ENCODE peak calls at places on chromosome 14, in four cellular contexts. One of them, this sample, is unnamed.
A peak's percentile ranks its signal among the peaks of the same experiment; 100 is the strongest.

GRCh38 chr14:68285421-68286179 is 466.0 kb downstream of the RAD51B start:
- DNase-seq in RWPE1: no peak
- DNase-seq in endothelial cell of umbilical vein: no peak
- DNase-seq in stomach: no peak
- DNase-seq in this sample: no peak

GRCh38 chr14:28576523-28576922 is 190.1 kb upstream of the FOXG1 start:
- DNase-seq in RWPE1: no peak
- DNase-seq in endothelial cell of umbilical vein: no peak
- DNase-seq in stomach: no peak
- DNase-seq in this sample: no peak

GRCh38 chr14:61601923-61602732 is 93.2 kb upstream of the HIF1A start:
- DNase-seq in RWPE1: no peak
- DNase-seq in endothelial cell of umbilical vein: no peak
- DNase-seq in stomach: no peak
- DNase-seq in this sample: no peak

GRCh38 chr14:36129181-36129580 is 47.3 kb downstream of the PTCSC3 start:
- DNase-seq in RWPE1: peak; percentile 37
- DNase-seq in endothelial cell of umbilical vein: no peak
- DNase-seq in stomach: no peak
- DNase-seq in this sample: no peak

GRCh38 chr14:51929156-51929555 is 60.2 kb upstream of the RTRAF start:
- DNase-seq in RWPE1: no peak
- DNase-seq in endothelial cell of umbilical vein: no peak
- DNase-seq in stomach: no peak
- DNase-seq in this sample: no peak

GRCh38 chr14:94288610-94289465 is 4.2 kb downstream of the SERPINA10 start:
- DNase-seq in RWPE1: no peak
- DNase-seq in endothelial cell of umbilical vein: no peak
- DNase-seq in stomach: no peak
- DNase-seq in this sample: no peak

GRCh38 chr14:26525057-26525456 is 72.8 kb downstream of the NOVA1 start:
- DNase-seq in RWPE1: no peak
- DNase-seq in endothelial cell of umbilical vein: no peak
- DNase-seq in stomach: no peak
- DNase-seq in this sample: no peak

GRCh38 chr14:100110801-100111200 is 45.6 kb downstream of the EVL start:
- DNase-seq in RWPE1: no peak
- DNase-seq in endothelial cell of umbilical vein: no peak
- DNase-seq in stomach: no peak
- DNase-seq in this sample: no peak

GRCh38 chr14:77296155-77296554 is 24.5 kb downstream of the POMT2 start:
- DNase-seq in RWPE1: no peak
- DNase-seq in endothelial cell of umbilical vein: no peak
- DNase-seq in stomach: no peak
- DNase-seq in this sample: no peak

GRCh38 chr14:46140445-46140844 is 511.1 kb downstream of the RPL10L start:
- DNase-seq in RWPE1: no peak
- DNase-seq in endothelial cell of umbilical vein: peak; percentile 84
- DNase-seq in stomach: no peak
- DNase-seq in this sample: no peak

GRCh38 chr14:81423504-81423903 is 23.4 kb upstream of the STON2 start:
- DNase-seq in RWPE1: no peak
- DNase-seq in endothelial cell of umbilical vein: no peak
- DNase-seq in stomach: no peak
- DNase-seq in this sample: no peak
- TF ChIP-seq CTCF in RWPE1: no peak
- TF ChIP-seq CTCF in endothelial cell of umbilical vein: no peak
- TF ChIP-seq CTCF in stomach: no peak
- TF ChIP-seq CTCF in this sample: no peak

GRCh38 chr14:64040044-64040443 is 187.2 kb downstream of the SYNE2 start:
- DNase-seq in RWPE1: no peak
- DNase-seq in endothelial cell of umbilical vein: peak; percentile 28
- DNase-seq in stomach: no peak
- DNase-seq in this sample: no peak
- TF ChIP-seq CTCF in RWPE1: no peak
- TF ChIP-seq CTCF in endothelial cell of umbilical vein: peak; percentile 9
- TF ChIP-seq CTCF in stomach: no peak
- TF ChIP-seq CTCF in this sample: no peak

GRCh38 chr14:102501751-102502315 is 7.7 kb downstream of the ANKRD9 start:
- DNase-seq in RWPE1: no peak
- DNase-seq in endothelial cell of umbilical vein: no peak
- DNase-seq in stomach: no peak
- DNase-seq in this sample: no peak
- TF ChIP-seq CTCF in RWPE1: no peak
- TF ChIP-seq CTCF in endothelial cell of umbilical vein: no peak
- TF ChIP-seq CTCF in stomach: no peak
- TF ChIP-seq CTCF in this sample: no peak

DNA sequence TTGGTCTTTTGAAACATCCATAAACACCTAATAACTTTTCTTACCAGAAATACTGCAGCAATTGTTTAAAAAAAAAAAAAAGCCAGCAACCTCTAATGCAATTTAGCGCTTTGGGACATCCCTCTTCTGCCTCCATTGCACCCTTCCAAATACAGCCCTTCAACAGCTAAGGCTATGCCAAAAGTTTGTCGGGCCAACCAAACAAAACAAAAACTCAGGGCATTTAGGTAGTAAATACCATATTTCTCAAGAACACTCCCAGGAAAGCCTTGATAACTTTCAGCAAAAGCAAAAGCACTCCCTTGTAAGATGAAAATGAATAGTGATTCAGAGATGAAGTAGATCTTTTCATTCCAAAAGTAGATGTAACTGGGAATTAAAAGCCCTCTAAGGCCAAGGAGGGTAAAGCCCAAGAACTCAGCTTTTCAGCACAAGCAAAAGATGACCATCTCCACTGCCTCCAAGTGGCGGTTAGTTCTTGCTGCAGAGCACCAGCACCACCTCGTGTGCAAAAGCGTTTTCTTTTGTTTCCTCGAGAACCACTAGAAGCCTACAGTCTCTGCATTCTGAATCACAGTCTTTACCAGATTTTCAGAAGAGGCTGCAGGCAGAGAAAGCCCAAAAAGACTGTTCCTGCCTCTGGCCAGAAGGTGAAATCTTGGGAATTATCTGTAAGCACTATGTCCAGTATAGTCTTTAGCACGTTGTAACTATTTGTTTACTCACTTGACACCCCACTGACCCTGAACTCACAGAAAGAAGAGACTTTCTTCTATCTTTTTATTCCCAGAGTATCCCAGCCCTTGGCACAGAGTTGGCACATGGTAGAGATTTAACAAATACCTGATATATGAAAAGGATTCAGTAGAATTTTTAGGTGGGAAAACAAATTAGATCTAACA is 53.1 kb downstream of the SIX6 start:
- DNase-seq in RWPE1: peak; percentile 46
- DNase-seq in endothelial cell of umbilical vein: peak; percentile 59
- DNase-seq in stomach: peak; percentile 44
- DNase-seq in this sample: peak; percentile 48
- TF ChIP-seq CTCF in RWPE1: peak; percentile 39
- TF ChIP-seq CTCF in endothelial cell of umbilical vein: peak; percentile 45
- TF ChIP-seq CTCF in stomach: no peak
- TF ChIP-seq CTCF in this sample: no peak

DNA sequence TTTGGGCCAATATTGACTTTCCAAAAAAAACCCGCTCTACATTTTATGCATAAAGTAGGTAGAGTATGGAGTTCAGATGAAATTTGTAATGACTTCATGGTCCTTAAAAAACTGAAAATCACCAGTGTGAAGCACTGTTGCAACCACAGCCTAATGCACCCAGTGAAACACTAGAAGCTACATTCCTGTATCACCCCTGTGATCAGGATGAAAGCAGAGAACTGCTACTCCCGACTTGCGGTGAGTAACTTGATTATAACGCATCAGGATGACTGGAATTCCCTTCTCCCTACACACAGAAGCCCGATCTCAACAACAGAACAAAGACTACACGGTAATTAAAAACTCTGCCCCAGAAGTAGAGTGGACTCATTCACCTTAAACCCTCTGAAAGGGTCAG is 33.8 kb downstream of the SPTB start:
- DNase-seq in RWPE1: no peak
- DNase-seq in endothelial cell of umbilical vein: no peak
- DNase-seq in stomach: no peak
- DNase-seq in this sample: no peak
- TF ChIP-seq CTCF in RWPE1: no peak
- TF ChIP-seq CTCF in endothelial cell of umbilical vein: no peak
- TF ChIP-seq CTCF in stomach: no peak
- TF ChIP-seq CTCF in this sample: no peak

GRCh38 chr14:95597784-95598204 is 62.9 kb downstream of the GLRX5 start:
- DNase-seq in RWPE1: no peak
- DNase-seq in endothelial cell of umbilical vein: no peak
- DNase-seq in stomach: no peak
- DNase-seq in this sample: no peak
- TF ChIP-seq CTCF in RWPE1: no peak
- TF ChIP-seq CTCF in endothelial cell of umbilical vein: no peak
- TF ChIP-seq CTCF in stomach: no peak
- TF ChIP-seq CTCF in this sample: no peak

GRCh38 chr14:22979748-22980392 is 2.5 kb downstream of the AJUBA start:
- DNase-seq in RWPE1: peak; percentile 61
- DNase-seq in endothelial cell of umbilical vein: no peak
- DNase-seq in stomach: no peak
- DNase-seq in this sample: no peak

GRCh38 chr14:22977684-22978486 is 4.5 kb downstream of the AJUBA start:
- DNase-seq in RWPE1: peak; percentile 89
- DNase-seq in endothelial cell of umbilical vein: peak; percentile 54
- DNase-seq in stomach: peak; percentile 69
- DNase-seq in this sample: no peak

GRCh38 chr14:22978873-22979671 is 3.3 kb downstream of the AJUBA start:
- DNase-seq in RWPE1: peak; percentile 91
- DNase-seq in endothelial cell of umbilical vein: no peak
- DNase-seq in stomach: no peak
- DNase-seq in this sample: no peak

GRCh38 chr14:22977434-22977683 is 5.0 kb downstream of the AJUBA start:
- DNase-seq in RWPE1: no peak
- DNase-seq in endothelial cell of umbilical vein: no peak
- DNase-seq in stomach: no peak
- DNase-seq in this sample: no peak

GRCh38 chr14:22978487-22978837 is 3.9 kb downstream of the AJUBA start:
- DNase-seq in RWPE1: no peak
- DNase-seq in endothelial cell of umbilical vein: no peak
- DNase-seq in stomach: no peak
- DNase-seq in this sample: no peak
- TF ChIP-seq CTCF in RWPE1: no peak
- TF ChIP-seq CTCF in endothelial cell of umbilical vein: no peak
- TF ChIP-seq CTCF in stomach: no peak
- TF ChIP-seq CTCF in this sample: no peak

DNA sequence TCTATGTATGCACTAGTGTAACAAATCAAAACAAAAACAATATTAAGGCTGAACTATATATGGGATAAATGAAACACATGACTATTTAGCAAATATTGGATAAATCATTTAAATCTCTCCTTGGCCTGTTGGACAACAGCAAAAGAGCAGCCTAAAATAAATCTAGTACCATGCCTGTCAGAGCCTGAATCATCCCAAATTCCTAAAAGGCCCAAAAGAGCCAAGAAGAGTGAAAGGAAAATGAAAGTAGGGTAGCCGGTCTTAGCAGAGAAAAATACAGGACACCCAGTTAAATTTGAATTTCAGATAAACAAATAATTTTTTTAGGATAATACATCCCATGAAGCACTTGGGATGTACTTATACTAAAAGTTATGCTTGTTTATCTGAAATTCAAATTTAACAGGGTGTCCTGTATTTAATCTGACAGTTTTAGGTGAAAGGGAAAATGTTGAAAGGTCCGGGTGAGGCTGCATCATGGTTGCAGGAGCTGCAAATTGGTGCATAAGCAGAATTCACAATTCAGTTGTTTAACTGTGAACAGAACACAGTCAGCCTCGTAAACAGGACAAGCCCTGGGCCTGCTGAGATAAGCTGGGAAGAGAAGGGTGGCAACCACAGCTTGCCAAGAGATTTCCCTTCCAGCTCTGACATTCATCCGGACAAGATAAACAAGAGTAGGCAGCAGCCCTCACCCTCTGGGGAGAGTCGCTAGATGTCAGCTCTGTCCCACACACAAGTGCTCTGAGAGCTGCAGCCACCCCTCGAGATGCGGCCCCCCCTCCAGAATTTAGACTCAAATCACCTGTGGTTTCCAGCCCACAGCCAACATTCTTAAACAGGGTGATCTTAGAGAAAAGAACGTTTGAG is 30.3 kb downstream of the DMAC2L start:
- DNase-seq in RWPE1: peak; percentile 67
- DNase-seq in endothelial cell of umbilical vein: peak; percentile 84
- DNase-seq in stomach: no peak
- DNase-seq in this sample: peak; percentile 67
- TF ChIP-seq CTCF in RWPE1: peak; percentile 65
- TF ChIP-seq CTCF in endothelial cell of umbilical vein: no peak
- TF ChIP-seq CTCF in stomach: no peak
- TF ChIP-seq CTCF in this sample: no peak

GRCh38 chr14:63205281-63205575 is 985 bp downstream of the RHOJ start:
- DNase-seq in RWPE1: no peak
- DNase-seq in endothelial cell of umbilical vein: no peak
- DNase-seq in stomach: no peak
- DNase-seq in this sample: no peak

GRCh38 chr14:63204407-63205280 is at the start of gene RHOJ:
- DNase-seq in RWPE1: no peak
- DNase-seq in endothelial cell of umbilical vein: no peak
- DNase-seq in stomach: no peak
- DNase-seq in this sample: no peak

GRCh38 chr14:63205850-63206249 is 1.6 kb downstream of the RHOJ start:
- DNase-seq in RWPE1: no peak
- DNase-seq in endothelial cell of umbilical vein: peak; percentile 88
- DNase-seq in stomach: no peak
- DNase-seq in this sample: no peak

GRCh38 chr14:63203015-63203414 is 1.2 kb upstream of the RHOJ start:
- DNase-seq in RWPE1: no peak
- DNase-seq in endothelial cell of umbilical vein: no peak
- DNase-seq in stomach: no peak
- DNase-seq in this sample: no peak

GRCh38 chr14:63203618-63204406 is 431 bp upstream of the RHOJ start:
- DNase-seq in RWPE1: peak; percentile 29
- DNase-seq in endothelial cell of umbilical vein: peak; percentile 100
- DNase-seq in stomach: peak; percentile 47
- DNase-seq in this sample: peak; percentile 34
- TF ChIP-seq CTCF in RWPE1: no peak
- TF ChIP-seq CTCF in endothelial cell of umbilical vein: peak; percentile 25
- TF ChIP-seq CTCF in stomach: no peak
- TF ChIP-seq CTCF in this sample: no peak